ENCODE peak calls at places on chromosomes 16 and 17, in four cellular contexts. S is gastrocnemius medialis, K is fibroblast of lung, H is mammary epithelial cell. N is an unnamed sample. For H3K27me3, the result is how much of the 10 kb centered on the place peaks cover.

GRCh38 chr16:8885674-8886592 is 3.8 kb downstream of the LITAFD start:
- DNase-seq in S (no peak), K (peak), H (peak), N (no peak)

GRCh38 chr17:76556759-76557367 is 17.0 kb downstream of the PRCD start:
- DNase-seq in S (no peak), H (peak), K (peak), N (no peak)

GRCh38 chr16:23535901-23536300 is 21.2 kb downstream of the EARS2 start:
- DNase-seq in K (no peak), H (peak), S (no peak), N (no peak)

GRCh38 chr17:74924250-74924948 is at the start of gene OTOP2:
- DNase-seq in K (no peak), S (peak), H (no peak), N (no peak)

GRCh38 chr16:70700101-70701020 is 14.5 kb upstream of the MTSS2 start:
- DNase-seq in H (peak), S (peak), K (no peak), N (no peak)

GRCh38 chr17:58668598-58668935 is 23.3 kb downstream of the TEX14 start:
- DNase-seq in S (no peak), K (no peak), H (no peak), N (no peak)

GRCh38 chr17:935485-935884 is 44.1 kb downstream of the NXN start:
- DNase-seq in H (peak), K (no peak), S (no peak), N (no peak)

GRCh38 chr16:84581161-84581560 is 36.7 kb downstream of the COTL1 start:
- DNase-seq in S (no peak), H (no peak), K (no peak), N (no peak)

GRCh38 chr17:14693382-14693781 is 392.5 kb downstream of the HS3ST3B1 start:
- DNase-seq in K (no peak), H (no peak), S (no peak), N (no peak)

GRCh38 chr17:59406808-59407381 is 75.4 kb downstream of the YPEL2 start:
- DNase-seq in H (no peak), K (peak), S (no peak), N (peak)

GRCh38 chr16:71353736-71354135 is 4.8 kb upstream of the CALB2 start:
- DNase-seq in S (no peak), H (no peak), K (no peak), N (no peak)

GRCh38 chr16:64012166-64012565 is 1109.7 kb downstream of the CDH11 start:
- DNase-seq in S (no peak), K (no peak), H (no peak), N (no peak)

GRCh38 chr16:28609631-28610594 is at the start of gene SULT1A1:
- DNase-seq in K (no peak), S (peak), H (peak), N (no peak)

GRCh38 chr17:60741031-60741430 is 63.4 kb downstream of the BCAS3 start:
- DNase-seq in H (no peak), S (no peak), K (no peak), N (no peak)

GRCh38 chr17:75810216-75810615 is 25.6 kb downstream of the UNK start:
- DNase-seq in S (no peak), H (no peak), K (no peak), N (no peak)

GRCh38 chr17:17994271-17994670 is 21.6 kb downstream of the DRC3 start:
- DNase-seq in S (no peak), K (peak), H (no peak), N (no peak)

GRCh38 chr16:27287887-27288286 is 19.3 kb upstream of the NSMCE1 start:
- DNase-seq in S (no peak), K (no peak), H (no peak), N (no peak)

GRCh38 chr16:27429981-27430441 is 28.0 kb downstream of the IL21R start:
- DNase-seq in K (no peak), S (no peak), H (no peak), N (no peak)

GRCh38 chr16:81831722-81832126 is 52.6 kb downstream of the PLCG2 start:
- DNase-seq in H (no peak), K (no peak), S (peak), N (no peak)

GRCh38 chr17:50613007-50613406 is 21.7 kb upstream of the ABCC3 start:
- DNase-seq in H (no peak), S (no peak), K (no peak), N (no peak)

GRCh38 chr16:2710021-2710710 is 9.9 kb downstream of the PRSS27 start:
- DNase-seq in S (no peak), K (no peak), H (no peak), N (no peak)

GRCh38 chr16:74035816-74036215 is 260.8 kb upstream of the PSMD7 start:
- DNase-seq in S (no peak), H (no peak), K (peak), N (peak)

GRCh38 chr16:56848955-56849689 is 15.9 kb upstream of the SLC12A3 start:
- DNase-seq in K (peak), S (no peak), H (peak), N (peak)

GRCh38 chr16:34743115-34743514 is 1283.7 kb downstream of the TP53TG3F start:
- DNase-seq in H (no peak), K (no peak), S (no peak), N (no peak)

GRCh38 chr17:58344791-58345157 is 7.2 kb downstream of the SUPT4H1 start:
- DNase-seq in K (no peak), H (no peak), S (no peak), N (no peak)

GRCh38 chr16:89099905-89100304 is 6.3 kb downstream of the ACSF3 start:
- DNase-seq in H (peak), S (no peak), K (peak), N (no peak)

GRCh38 chr17:9173386-9173983 is 152.2 kb downstream of the NTN1 start:
- DNase-seq in K (no peak), H (no peak), S (no peak), N (no peak)

GRCh38 chr17:21012736-21013135 is 30.1 kb downstream of the USP22 start:
- DNase-seq in S (no peak), H (no peak), K (no peak), N (no peak)

GRCh38 chr16:87278191-87279093 is 38.8 kb downstream of the C16orf95 start:
- DNase-seq in K (peak), S (peak), H (peak), N (peak)

GRCh38 chr17:30586818-30587595 is 109.8 kb downstream of the GOSR1 start:
- DNase-seq in H (peak), K (peak), S (no peak), N (peak)

GRCh38 chr17:48577946-48578615 is at the start of gene HOXB4:
- DNase-seq in H (peak), S (peak), K (peak), N (no peak)

GRCh38 chr17:35907266-35907637 is 23.3 kb downstream of the RDM1 start:
- DNase-seq in H (no peak), K (no peak), S (no peak), N (no peak)

GRCh38 chr17:47692137-47692894 is 1.6 kb upstream of the TBKBP1 start:
- DNase-seq in H (no peak), K (no peak), S (no peak), N (no peak)

GRCh38 chr16:83928341-83929055 is 24.5 kb upstream of the OSGIN1 start:
- DNase-seq in S (no peak), H (peak), K (peak), N (peak)

GRCh38 chr17:41865596-41865893 is 322 bp upstream of the KLHL11 start:
- DNase-seq in K (no peak), H (no peak), S (no peak), N (no peak)
- TF ChIP-seq CTCF in K (no peak), H (no peak), S (no peak), N (peak)

DNA sequence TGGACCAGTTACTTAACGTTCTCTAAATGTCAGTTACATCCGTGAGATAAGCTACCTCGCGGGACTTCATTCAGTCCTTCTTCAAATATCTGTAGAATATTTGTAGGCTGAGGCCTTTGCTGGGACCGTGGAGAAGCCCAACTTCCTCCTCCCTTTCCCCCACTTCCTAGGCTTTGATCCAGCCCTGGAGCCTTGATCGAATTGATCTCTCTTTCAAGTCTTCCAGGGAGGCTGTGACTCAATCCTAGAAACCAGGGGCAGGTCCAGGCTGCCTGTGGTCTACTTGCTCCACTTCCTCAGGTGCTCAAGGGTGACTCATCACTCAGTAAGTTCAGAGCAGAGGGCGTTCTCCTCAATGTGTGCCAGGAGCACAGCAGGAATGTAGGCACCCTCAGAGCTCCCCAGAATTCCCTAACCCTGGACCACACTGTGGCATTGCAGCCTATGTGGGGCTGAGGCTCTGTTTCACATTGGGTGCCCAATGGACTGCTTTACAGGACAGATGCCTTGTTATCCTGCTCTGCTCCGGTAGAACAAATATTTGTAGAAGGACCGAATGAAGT is 11.2 kb upstream of the CEP20 start:
- DNase-seq in K (peak), H (peak), S (no peak), N (peak)
- H3K27ac ChIP-seq in K (peak), H (peak), S (no peak), N (no peak)

GRCh38 chr17:68576137-68576536 is 25.0 kb downstream of the FAM20A start:
- DNase-seq in S (no peak), H (no peak), K (no peak), N (no peak)

GRCh38 chr17:68568581-68568980 is 32.6 kb downstream of the FAM20A start:
- DNase-seq in S (no peak), K (no peak), H (no peak), N (no peak)

GRCh38 chr17:68570531-68570930 is 30.6 kb downstream of the FAM20A start:
- DNase-seq in H (no peak), K (no peak), S (no peak), N (no peak)

GRCh38 chr17:68573338-68573737 is 27.8 kb downstream of the FAM20A start:
- DNase-seq in H (no peak), S (no peak), K (no peak), N (no peak)

GRCh38 chr17:68572138-68572842 is 28.9 kb downstream of the FAM20A start:
- DNase-seq in S (no peak), K (peak), H (no peak), N (no peak)
- H3K27me3 ChIP-seq in S (under half), K (under half), H (under half), N (under half)

GRCh38 chr17:22507823-22508222 is 815.5 kb downstream of the KCNJ18 start:
- DNase-seq in S (no peak), H (no peak), K (no peak), N (no peak)
- TF ChIP-seq CTCF in S (no peak), H (no peak), K (no peak), N (no peak)

DNA sequence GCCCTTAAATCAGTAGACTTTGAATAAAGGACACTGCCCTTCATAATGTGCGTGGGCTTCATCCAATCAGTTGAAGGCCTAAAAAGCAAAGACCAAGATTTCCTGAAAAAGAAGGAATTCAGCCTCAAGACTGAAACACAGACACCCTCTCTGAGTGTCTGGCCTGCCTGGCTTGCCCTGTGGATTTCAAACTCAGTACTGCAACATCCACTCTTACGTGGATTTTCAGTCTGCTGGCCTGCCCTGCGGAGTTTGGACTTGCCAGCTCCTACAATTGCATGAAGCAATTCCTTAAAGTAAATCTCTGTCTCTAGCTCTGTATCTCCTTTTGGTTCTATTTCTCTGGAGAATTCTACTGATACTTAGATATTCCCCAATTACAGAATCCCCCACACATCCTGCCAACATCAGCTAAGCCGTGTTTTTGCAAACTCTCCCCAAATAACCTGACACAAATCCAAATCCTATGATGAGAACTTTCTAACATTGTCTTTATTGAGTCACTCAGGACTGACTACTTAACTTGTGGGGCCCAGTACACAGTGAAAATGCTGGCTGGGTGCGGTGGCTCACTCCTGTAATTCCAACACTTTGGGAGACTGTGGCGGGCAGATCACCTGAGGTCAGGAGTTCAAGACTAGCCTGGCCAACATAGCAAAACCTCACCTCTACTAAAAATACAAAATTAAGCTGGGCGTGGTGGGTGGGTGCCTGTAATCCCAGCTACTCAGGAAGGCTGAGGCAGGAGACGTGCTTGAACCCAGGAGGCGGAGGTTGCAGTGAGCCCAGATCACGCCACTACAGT is 7.2 kb upstream of the TNFRSF17 start:
- DNase-seq in H (no peak), S (no peak), K (no peak), N (no peak)
- H3K27ac ChIP-seq in H (no peak), S (no peak), K (no peak), N (no peak)

GRCh38 chr16:1026784-1027415 is 45.3 kb downstream of the SOX8 start:
- DNase-seq in H (peak), S (no peak), K (no peak), N (no peak)
- H3K27me3 ChIP-seq in H (under half), S (under half), K (under half), N (under half)

DNA sequence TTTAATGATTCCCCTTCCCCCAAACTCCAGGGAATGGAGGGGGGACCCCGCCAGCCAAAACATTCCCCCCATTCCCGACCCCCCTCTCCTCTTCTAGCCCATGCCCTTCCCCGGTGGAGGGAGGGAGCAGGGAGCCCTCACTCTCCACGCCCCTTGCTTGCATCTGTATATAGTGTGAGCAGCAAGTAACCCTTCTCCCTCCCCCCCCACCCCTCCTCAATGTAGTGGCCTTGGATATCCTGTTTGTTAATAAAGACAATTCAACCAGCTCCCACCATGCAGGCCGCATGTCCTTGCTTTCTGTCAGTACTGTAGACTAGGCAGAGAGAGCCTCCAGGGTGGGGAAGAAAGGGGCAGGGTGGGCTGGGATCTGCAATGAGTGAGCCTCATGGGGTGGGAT is 1.6 kb upstream of the C17orf107 start:
- DNase-seq in S (no peak), K (no peak), H (no peak), N (no peak)
- TF ChIP-seq CTCF in S (no peak), K (no peak), H (no peak), N (no peak)

GRCh38 chr16:65743558-65743957 is 621.7 kb upstream of the CDH11 start:
- DNase-seq in S (no peak), K (no peak), H (no peak), N (no peak)
- H3K27ac ChIP-seq in S (no peak), K (no peak), H (no peak), N (no peak)

GRCh38 chr17:37743612-37743874 is 1.3 kb downstream of the HNF1B start:
- DNase-seq in S (no peak), H (no peak), K (no peak), N (no peak)
- H3K27me3 ChIP-seq in S (half or more), H (half or more), K (half or more), N (half or more)

GRCh38 chr17:72466199-72466598 is 345.4 kb downstream of the SOX9 start:
- DNase-seq in K (peak), H (peak), S (no peak), N (peak)
- TF ChIP-seq CTCF in K (peak), H (peak), S (no peak), N (peak)